ENCODE peak calls at places on chromosomes 5 and 9, in six cellular contexts. C is lower lobe of right lung, K is stomach, I is HCT116, Z is body of pancreas, E is heart right ventricle. U is an unnamed sample.
A peak's percentile ranks its signal among the peaks of the same experiment; 100 is the strongest.

GRCh38 chr5:89297111-89297510 is 414.1 kb upstream of the MEF2C start:
- DNase-seq in E (no peak), C (no peak), I (no peak), Z (no peak), K (no peak), U (no peak)

GRCh38 chr9:131419029-131419614 is 25.2 kb downstream of the PRRC2B start:
- DNase-seq in I (no peak), E (no peak), Z (no peak), K (no peak), C (peak; percentile 32), U (no peak)

GRCh38 chr9:13281356-13282016 is 2.0 kb upstream of the MPDZ start:
- DNase-seq in E (no peak), K (no peak), Z (no peak), C (no peak), I (no peak), U (no peak)

GRCh38 chr5:151589878-151590570 is 1.1 kb downstream of the FAT2 start:
- DNase-seq in E (no peak), K (no peak), Z (no peak), C (no peak), I (no peak), U (no peak)

GRCh38 chr9:89639367-89639795 is 34.6 kb downstream of the GADD45G start:
- DNase-seq in Z (no peak), C (no peak), K (peak; percentile 64), I (no peak), E (peak; percentile 84), U (no peak)

GRCh38 chr9:18610956-18611355 is 137.0 kb downstream of the ADAMTSL1 start:
- DNase-seq in C (no peak), E (no peak), I (no peak), K (no peak), Z (no peak), U (no peak)

GRCh38 chr9:137643921-137644320 is 25.1 kb downstream of the EHMT1 start:
- DNase-seq in E (no peak), C (no peak), I (no peak), K (no peak), Z (no peak), U (no peak)

GRCh38 chr5:67235399-67236110 is 39.0 kb upstream of the CD180 start:
- DNase-seq in I (no peak), C (no peak), E (no peak), Z (peak; percentile 22), K (no peak), U (no peak)

GRCh38 chr5:151755383-151755782 is 3.0 kb downstream of the ATOX1 start:
- DNase-seq in I (no peak), K (no peak), Z (peak; percentile 17), C (no peak), E (no peak), U (no peak)

GRCh38 chr5:143245929-143246561 is 157.4 kb downstream of the NR3C1 start:
- DNase-seq in C (no peak), E (no peak), I (peak; percentile 92), Z (no peak), K (no peak), U (no peak)

GRCh38 chr9:114369567-114370240 is 18.1 kb downstream of the AKNA start:
- DNase-seq in I (no peak), K (no peak), Z (no peak), C (no peak), E (no peak), U (no peak)
- H3K4me1 ChIP-seq in I (peaks cover 8% of the 10 kb centered on the region), K (peaks cover 42% of the 10 kb centered on the region), Z (no peaks in the 10 kb centered on the region), C (peaks cover 65% of the 10 kb centered on the region), E (peaks cover 12% of the 10 kb centered on the region), U (peaks cover 58% of the 10 kb centered on the region)

DNA sequence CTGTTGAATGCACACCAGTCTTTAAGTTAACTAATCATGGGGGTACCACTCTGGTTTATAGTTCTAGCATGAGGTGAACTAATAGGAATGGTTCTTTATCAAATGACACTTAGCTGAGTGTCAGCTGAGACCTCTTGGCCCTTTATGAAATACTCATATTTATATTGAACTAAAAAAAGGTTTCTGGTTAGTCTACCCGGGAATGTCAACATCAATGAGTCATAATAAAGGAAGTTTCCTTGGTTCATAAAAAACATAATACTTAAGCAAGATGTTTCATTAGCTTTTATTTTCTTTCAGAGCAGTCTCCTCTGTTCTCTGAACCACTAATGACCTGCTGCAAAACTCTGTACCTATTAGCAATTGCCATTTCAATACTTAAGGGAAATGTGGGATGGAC is 13.7 kb downstream of the DAB2 start:
- DNase-seq in K (no peak), Z (no peak), E (no peak), C (no peak), I (no peak), U (no peak)
- H3K4me1 ChIP-seq in K (peaks cover 9% of the 10 kb centered on the region), Z (no peaks in the 10 kb centered on the region), E (peaks cover 41% of the 10 kb centered on the region), C (peaks cover 75% of the 10 kb centered on the region), I (peaks cover 10% of the 10 kb centered on the region), U (peaks cover 70% of the 10 kb centered on the region)

GRCh38 chr5:121968910-121969607 is 7.3 kb downstream of the SRFBP1 start:
- DNase-seq in K (no peak), Z (peak; percentile 26), I (peak; percentile 61), C (no peak), E (no peak), U (peak; percentile 22)
- H3K4me1 ChIP-seq in K (peaks cover 25% of the 10 kb centered on the region), Z (peaks cover 13% of the 10 kb centered on the region), I (peaks cover 19% of the 10 kb centered on the region), C (peaks cover 22% of the 10 kb centered on the region), E (peaks cover 14% of the 10 kb centered on the region), U (peaks cover 25% of the 10 kb centered on the region)

DNA sequence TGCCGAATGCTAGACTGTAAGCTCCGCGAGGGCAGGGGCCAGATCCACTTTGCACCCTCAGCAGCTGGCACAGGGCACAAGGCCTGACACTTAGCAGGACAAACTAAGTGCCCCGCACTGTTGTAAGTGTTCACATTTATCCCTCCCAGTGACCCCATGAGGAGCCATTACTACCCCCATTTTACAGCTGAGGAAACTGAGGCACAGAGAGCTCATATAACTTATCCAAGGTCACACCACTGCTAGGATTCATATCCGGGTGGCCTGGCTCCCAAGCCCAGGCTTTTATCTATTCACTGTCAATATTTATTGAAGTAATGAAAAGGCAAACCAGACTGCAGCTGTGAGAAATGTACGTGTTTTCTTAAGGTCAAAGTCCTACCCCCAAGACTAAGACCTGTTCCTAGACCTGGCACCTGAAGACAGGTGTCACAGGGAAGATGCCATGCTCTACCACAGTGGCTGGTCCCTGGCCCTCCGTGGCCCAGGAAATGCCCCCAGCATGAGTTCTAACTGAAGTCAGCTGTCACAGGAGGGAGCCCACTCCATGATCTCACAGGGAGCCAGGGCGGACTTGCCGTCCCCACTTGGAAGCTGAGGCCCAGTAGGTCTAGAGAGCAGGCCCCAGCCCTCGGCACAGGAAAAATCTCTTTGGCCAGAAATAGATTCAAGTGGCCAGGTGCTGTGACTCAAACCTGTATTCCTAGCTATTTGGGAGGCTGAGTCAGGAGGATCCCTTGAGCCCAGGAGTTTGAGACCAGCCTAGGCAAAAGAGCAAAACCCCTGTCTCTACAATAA is 74.7 kb upstream of the IL17B start:
- DNase-seq in K (no peak), E (no peak), C (no peak), I (no peak), Z (no peak), U (no peak)
- H3K4me1 ChIP-seq in K (peaks cover 77% of the 10 kb centered on the region), E (peaks cover 59% of the 10 kb centered on the region), C (peaks cover 50% of the 10 kb centered on the region), I (peaks cover 90% of the 10 kb centered on the region), Z (peaks cover 41% of the 10 kb centered on the region), U (peaks cover 52% of the 10 kb centered on the region)

GRCh38 chr5:140116716-140117115 is 2.8 kb downstream of the PURA start:
- DNase-seq in I (no peak), C (no peak), K (no peak), E (no peak), Z (no peak), U (no peak)
- H3K4me1 ChIP-seq in I (peaks cover 23% of the 10 kb centered on the region), C (peaks cover 61% of the 10 kb centered on the region), K (peaks cover 76% of the 10 kb centered on the region), E (peaks cover 44% of the 10 kb centered on the region), Z (peaks cover 60% of the 10 kb centered on the region), U (peaks cover 52% of the 10 kb centered on the region)

GRCh38 chr9:34566972-34567371 is 22.6 kb downstream of the CNTFR start:
- DNase-seq in C (no peak), K (no peak), I (no peak), E (no peak), Z (no peak), U (no peak)
- H3K4me1 ChIP-seq in C (no peaks in the 10 kb centered on the region), K (peaks cover 16% of the 10 kb centered on the region), I (no peaks in the 10 kb centered on the region), E (no peaks in the 10 kb centered on the region), Z (no peaks in the 10 kb centered on the region), U (no peaks in the 10 kb centered on the region)

DNA sequence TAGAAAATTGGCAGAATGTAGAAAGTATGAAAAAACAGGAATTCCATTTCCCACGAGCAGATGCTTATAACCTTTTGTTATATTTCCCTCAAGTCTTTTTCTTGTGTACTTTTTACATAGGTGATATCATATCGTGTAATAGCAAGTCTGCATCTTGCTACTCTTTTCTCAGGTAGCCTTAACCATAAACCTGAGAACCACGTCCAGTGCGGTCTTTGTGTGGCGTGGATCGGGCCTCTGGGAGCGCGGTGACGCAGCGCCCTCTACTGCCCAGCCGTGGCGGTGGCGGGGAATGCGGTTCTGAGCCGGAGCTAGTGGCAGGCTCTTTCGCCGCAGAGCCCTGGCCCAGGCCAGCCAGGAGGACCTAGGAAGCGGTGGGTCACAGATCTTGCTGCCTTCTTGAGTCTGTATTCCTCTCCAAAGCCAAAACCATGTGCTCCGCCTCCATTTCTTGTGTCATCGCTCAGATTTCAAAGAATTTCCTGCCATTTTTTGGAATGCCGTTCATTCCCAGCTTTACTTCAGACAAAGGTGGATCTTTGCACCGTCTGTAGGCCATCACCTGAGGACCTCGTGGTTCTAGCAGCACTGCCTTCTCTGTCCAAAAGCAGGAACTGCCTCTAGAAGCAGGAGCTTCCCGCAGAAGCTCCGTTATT is 71.9 kb downstream of the MVB12B start:
- DNase-seq in Z (peak; percentile 74), C (peak; percentile 87), E (peak; percentile 86), I (no peak), K (peak; percentile 88), U (peak; percentile 87)
- H3K4me1 ChIP-seq in Z (no peaks in the 10 kb centered on the region), C (peaks cover 45% of the 10 kb centered on the region), E (no peaks in the 10 kb centered on the region), I (peaks cover 13% of the 10 kb centered on the region), K (peaks cover 42% of the 10 kb centered on the region), U (peaks cover 24% of the 10 kb centered on the region)

DNA sequence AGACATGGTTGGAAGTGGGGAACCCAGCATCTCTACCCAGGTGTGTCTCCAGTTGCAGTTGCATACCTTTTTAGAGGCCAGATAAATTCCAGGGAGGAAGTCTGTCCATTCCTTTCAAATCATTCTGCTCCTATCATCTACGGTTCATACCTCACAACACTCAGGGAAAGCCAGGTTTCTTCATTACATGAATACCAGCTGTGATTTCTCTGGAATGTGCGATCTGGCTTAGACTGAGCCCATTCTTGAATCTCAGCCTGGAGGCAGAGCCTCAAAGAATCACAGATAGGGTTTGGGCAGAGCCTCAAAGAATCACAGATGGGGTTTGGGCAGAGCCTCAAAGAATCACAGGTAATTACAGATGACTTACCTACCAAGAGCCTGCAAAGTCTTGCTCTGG is 7.2 kb downstream of the P4HA2 start:
- DNase-seq in C (no peak), I (no peak), E (no peak), K (no peak), Z (no peak), U (no peak)
- H3K4me1 ChIP-seq in C (peaks cover 35% of the 10 kb centered on the region), I (peaks cover 13% of the 10 kb centered on the region), E (peaks cover 58% of the 10 kb centered on the region), K (peaks cover 59% of the 10 kb centered on the region), Z (peaks cover 71% of the 10 kb centered on the region), U (peaks cover 20% of the 10 kb centered on the region)